ENCODE peak calls at places on chromosomes 1 and 21, in six cellular contexts. One of them, this sample, is unnamed.

GRCh38 chr1:19620786-19621185 is 23.3 kb upstream of the NBL1 start:
- DNase-seq in AG08396: no peak
- DNase-seq in psoas muscle: no peak
- DNase-seq in CD8-positive, alpha-beta T cell: no peak
- DNase-seq in occipital lobe: no peak
- DNase-seq in stimulated activated CD4-positive, alpha-beta T cell treated with anti-CD3 and anti-CD28 coated beads, Interleukin-1b, Interleukin-23, amount 100 ng/mL, for 24 hours: no peak
- DNase-seq in this sample: no peak

GRCh38 chr21:44817914-44818635 is at the start of gene SUMO3:
- DNase-seq in CD8-positive, alpha-beta T cell: peak
- DNase-seq in psoas muscle: peak
- DNase-seq in stimulated activated CD4-positive, alpha-beta T cell treated with anti-CD3 and anti-CD28 coated beads, Interleukin-1b, Interleukin-23, amount 100 ng/mL, for 24 hours: peak
- DNase-seq in occipital lobe: peak
- DNase-seq in AG08396: peak
- DNase-seq in this sample: peak

GRCh38 chr1:173122958-173123852 is 72.5 kb upstream of the TNFSF18 start:
- DNase-seq in occipital lobe: peak
- DNase-seq in psoas muscle: peak
- DNase-seq in AG08396: peak
- DNase-seq in stimulated activated CD4-positive, alpha-beta T cell treated with anti-CD3 and anti-CD28 coated beads, Interleukin-1b, Interleukin-23, amount 100 ng/mL, for 24 hours: no peak
- DNase-seq in CD8-positive, alpha-beta T cell: no peak
- DNase-seq in this sample: no peak

GRCh38 chr1:4787551-4787950 is 133.1 kb downstream of the AJAP1 start:
- DNase-seq in CD8-positive, alpha-beta T cell: no peak
- DNase-seq in stimulated activated CD4-positive, alpha-beta T cell treated with anti-CD3 and anti-CD28 coated beads, Interleukin-1b, Interleukin-23, amount 100 ng/mL, for 24 hours: no peak
- DNase-seq in psoas muscle: no peak
- DNase-seq in occipital lobe: no peak
- DNase-seq in AG08396: no peak
- DNase-seq in this sample: no peak

GRCh38 chr1:232322162-232322734 is 307.7 kb downstream of the SIPA1L2 start:
- DNase-seq in occipital lobe: no peak
- DNase-seq in AG08396: no peak
- DNase-seq in psoas muscle: no peak
- DNase-seq in CD8-positive, alpha-beta T cell: no peak
- DNase-seq in stimulated activated CD4-positive, alpha-beta T cell treated with anti-CD3 and anti-CD28 coated beads, Interleukin-1b, Interleukin-23, amount 100 ng/mL, for 24 hours: no peak
- DNase-seq in this sample: no peak

GRCh38 chr1:27570823-27571222 is 33.1 kb downstream of the AHDC1 start:
- DNase-seq in stimulated activated CD4-positive, alpha-beta T cell treated with anti-CD3 and anti-CD28 coated beads, Interleukin-1b, Interleukin-23, amount 100 ng/mL, for 24 hours: no peak
- DNase-seq in occipital lobe: no peak
- DNase-seq in AG08396: no peak
- DNase-seq in CD8-positive, alpha-beta T cell: no peak
- DNase-seq in psoas muscle: no peak
- DNase-seq in this sample: no peak

GRCh38 chr21:37783016-37783415 is 133.2 kb downstream of the KCNJ6 start:
- DNase-seq in psoas muscle: no peak
- DNase-seq in stimulated activated CD4-positive, alpha-beta T cell treated with anti-CD3 and anti-CD28 coated beads, Interleukin-1b, Interleukin-23, amount 100 ng/mL, for 24 hours: no peak
- DNase-seq in AG08396: no peak
- DNase-seq in occipital lobe: no peak
- DNase-seq in CD8-positive, alpha-beta T cell: no peak
- DNase-seq in this sample: no peak

GRCh38 chr1:184112176-184112948 is 60.8 kb downstream of the TSEN15 start:
- DNase-seq in AG08396: no peak
- DNase-seq in CD8-positive, alpha-beta T cell: no peak
- DNase-seq in psoas muscle: no peak
- DNase-seq in stimulated activated CD4-positive, alpha-beta T cell treated with anti-CD3 and anti-CD28 coated beads, Interleukin-1b, Interleukin-23, amount 100 ng/mL, for 24 hours: no peak
- DNase-seq in occipital lobe: no peak
- DNase-seq in this sample: no peak

GRCh38 chr1:203274603-203275381 is 30.5 kb upstream of the BTG2 start:
- DNase-seq in psoas muscle: peak
- DNase-seq in CD8-positive, alpha-beta T cell: no peak
- DNase-seq in occipital lobe: peak
- DNase-seq in AG08396: no peak
- DNase-seq in stimulated activated CD4-positive, alpha-beta T cell treated with anti-CD3 and anti-CD28 coated beads, Interleukin-1b, Interleukin-23, amount 100 ng/mL, for 24 hours: no peak
- DNase-seq in this sample: no peak

GRCh38 chr1:110249256-110249655 is 39.1 kb downstream of the KCNC4 start:
- DNase-seq in AG08396: no peak
- DNase-seq in CD8-positive, alpha-beta T cell: no peak
- DNase-seq in occipital lobe: no peak
- DNase-seq in psoas muscle: no peak
- DNase-seq in stimulated activated CD4-positive, alpha-beta T cell treated with anti-CD3 and anti-CD28 coated beads, Interleukin-1b, Interleukin-23, amount 100 ng/mL, for 24 hours: no peak
- DNase-seq in this sample: no peak

GRCh38 chr21:40208206-40208950 is 341.1 kb downstream of the PCP4 start:
- DNase-seq in psoas muscle: no peak
- DNase-seq in occipital lobe: no peak
- DNase-seq in CD8-positive, alpha-beta T cell: no peak
- DNase-seq in stimulated activated CD4-positive, alpha-beta T cell treated with anti-CD3 and anti-CD28 coated beads, Interleukin-1b, Interleukin-23, amount 100 ng/mL, for 24 hours: no peak
- DNase-seq in AG08396: no peak
- DNase-seq in this sample: no peak

GRCh38 chr1:186577201-186577600 is 103.0 kb downstream of the PTGS2 start:
- DNase-seq in CD8-positive, alpha-beta T cell: no peak
- DNase-seq in occipital lobe: no peak
- DNase-seq in psoas muscle: no peak
- DNase-seq in stimulated activated CD4-positive, alpha-beta T cell treated with anti-CD3 and anti-CD28 coated beads, Interleukin-1b, Interleukin-23, amount 100 ng/mL, for 24 hours: no peak
- DNase-seq in AG08396: no peak
- DNase-seq in this sample: no peak

GRCh38 chr1:29682918-29683314 is 446.6 kb downstream of the PTPRU start:
- DNase-seq in psoas muscle: no peak
- DNase-seq in occipital lobe: no peak
- DNase-seq in AG08396: no peak
- DNase-seq in CD8-positive, alpha-beta T cell: no peak
- DNase-seq in stimulated activated CD4-positive, alpha-beta T cell treated with anti-CD3 and anti-CD28 coated beads, Interleukin-1b, Interleukin-23, amount 100 ng/mL, for 24 hours: no peak
- DNase-seq in this sample: no peak

GRCh38 chr1:7026188-7026587 is 240.9 kb downstream of the CAMTA1 start:
- DNase-seq in AG08396: no peak
- DNase-seq in CD8-positive, alpha-beta T cell: no peak
- DNase-seq in stimulated activated CD4-positive, alpha-beta T cell treated with anti-CD3 and anti-CD28 coated beads, Interleukin-1b, Interleukin-23, amount 100 ng/mL, for 24 hours: no peak
- DNase-seq in occipital lobe: no peak
- DNase-seq in psoas muscle: no peak
- DNase-seq in this sample: no peak

GRCh38 chr1:52920791-52921291 is 699 bp downstream of the ECHDC2 start:
- DNase-seq in stimulated activated CD4-positive, alpha-beta T cell treated with anti-CD3 and anti-CD28 coated beads, Interleukin-1b, Interleukin-23, amount 100 ng/mL, for 24 hours: no peak
- DNase-seq in psoas muscle: peak
- DNase-seq in occipital lobe: no peak
- DNase-seq in AG08396: peak
- DNase-seq in CD8-positive, alpha-beta T cell: no peak
- DNase-seq in this sample: no peak

GRCh38 chr1:50644447-50645105 is 221.3 kb upstream of the DMRTA2 start:
- DNase-seq in CD8-positive, alpha-beta T cell: no peak
- DNase-seq in AG08396: peak
- DNase-seq in occipital lobe: no peak
- DNase-seq in psoas muscle: no peak
- DNase-seq in stimulated activated CD4-positive, alpha-beta T cell treated with anti-CD3 and anti-CD28 coated beads, Interleukin-1b, Interleukin-23, amount 100 ng/mL, for 24 hours: no peak
- DNase-seq in this sample: no peak

GRCh38 chr1:35564884-35565741 is 7.5 kb downstream of the NCDN start:
- DNase-seq in AG08396: no peak
- DNase-seq in CD8-positive, alpha-beta T cell: no peak
- DNase-seq in psoas muscle: peak
- DNase-seq in stimulated activated CD4-positive, alpha-beta T cell treated with anti-CD3 and anti-CD28 coated beads, Interleukin-1b, Interleukin-23, amount 100 ng/mL, for 24 hours: no peak
- DNase-seq in occipital lobe: no peak
- DNase-seq in this sample: no peak

GRCh38 chr1:151444791-151445177 is 14.5 kb downstream of the POGZ start:
- DNase-seq in psoas muscle: no peak
- DNase-seq in occipital lobe: no peak
- DNase-seq in AG08396: no peak
- DNase-seq in CD8-positive, alpha-beta T cell: no peak
- DNase-seq in stimulated activated CD4-positive, alpha-beta T cell treated with anti-CD3 and anti-CD28 coated beads, Interleukin-1b, Interleukin-23, amount 100 ng/mL, for 24 hours: no peak
- DNase-seq in this sample: no peak

GRCh38 chr1:171142451-171143121 is 42.5 kb upstream of the FMO2 start:
- DNase-seq in psoas muscle: no peak
- DNase-seq in CD8-positive, alpha-beta T cell: no peak
- DNase-seq in occipital lobe: no peak
- DNase-seq in stimulated activated CD4-positive, alpha-beta T cell treated with anti-CD3 and anti-CD28 coated beads, Interleukin-1b, Interleukin-23, amount 100 ng/mL, for 24 hours: no peak
- DNase-seq in AG08396: peak
- DNase-seq in this sample: no peak

GRCh38 chr1:238336531-238336930 is 445.8 kb upstream of the ZP4 start:
- DNase-seq in AG08396: no peak
- DNase-seq in psoas muscle: no peak
- DNase-seq in CD8-positive, alpha-beta T cell: no peak
- DNase-seq in occipital lobe: no peak
- DNase-seq in stimulated activated CD4-positive, alpha-beta T cell treated with anti-CD3 and anti-CD28 coated beads, Interleukin-1b, Interleukin-23, amount 100 ng/mL, for 24 hours: no peak
- DNase-seq in this sample: no peak

GRCh38 chr1:235648954-235649721 is 446 bp downstream of the GNG4 start:
- DNase-seq in occipital lobe: no peak
- DNase-seq in CD8-positive, alpha-beta T cell: peak
- DNase-seq in psoas muscle: no peak
- DNase-seq in AG08396: peak
- DNase-seq in stimulated activated CD4-positive, alpha-beta T cell treated with anti-CD3 and anti-CD28 coated beads, Interleukin-1b, Interleukin-23, amount 100 ng/mL, for 24 hours: no peak
- DNase-seq in this sample: peak